ENCODE peak calls at places on chromosomes 5 and 9, in eight cellular contexts. Y, U, E, S, R, Z, V and L are unnamed samples. For H3K4me1, the result is how much of the 10 kb centered on the place peaks cover.

GRCh38 chr5:111278824-111279504 is 54.8 kb downstream of the CAMK4 start:
- DNase-seq in Y (peak), U (peak), E (peak), S (no peak), R (peak), Z (no peak), V (peak), L (peak)

GRCh38 chr5:132608107-132608506 is 49.9 kb upstream of the IL13 start:
- DNase-seq in Y (no peak), U (no peak), E (no peak), S (no peak), R (no peak), Z (no peak), V (no peak), L (no peak)

GRCh38 chr5:15234366-15234765 is 265.6 kb upstream of the FBXL7 start:
- DNase-seq in Y (peak), U (no peak), E (no peak), S (no peak), R (no peak), Z (no peak), V (no peak), L (no peak)

GRCh38 chr5:78496373-78496772 is 136.0 kb downstream of the SCAMP1 start:
- DNase-seq in Y (peak), U (no peak), E (no peak), S (no peak), R (peak), Z (no peak), V (no peak), L (no peak)

GRCh38 chr9:93531374-93531773 is 45.0 kb upstream of the PHF2 start:
- DNase-seq in Y (peak), U (no peak), E (peak), S (no peak), R (no peak), Z (no peak), V (no peak), L (no peak)

GRCh38 chr9:88307136-88307535 is 81.1 kb upstream of the SPIN1 start:
- DNase-seq in Y (no peak), U (no peak), E (no peak), S (no peak), R (no peak), Z (peak), V (no peak), L (no peak)

GRCh38 chr5:10301266-10301665 is 6.4 kb downstream of the CMBL start:
- DNase-seq in Y (no peak), U (peak), E (no peak), S (no peak), R (no peak), Z (no peak), V (no peak), L (no peak)

GRCh38 chr9:93346240-93347112 is 105.0 kb upstream of the FAM120A start:
- DNase-seq in Y (peak), U (no peak), E (no peak), S (no peak), R (no peak), Z (no peak), V (no peak), L (no peak)

GRCh38 chr9:34961574-34962480 is 3.7 kb downstream of the PHF24 start:
- DNase-seq in Y (peak), U (no peak), E (no peak), S (no peak), R (peak), Z (no peak), V (no peak), L (no peak)

GRCh38 chr5:142353093-142353472 is 28.3 kb upstream of the SPRY4 start:
- DNase-seq in Y (no peak), U (no peak), E (no peak), S (no peak), R (no peak), Z (peak), V (no peak), L (no peak)

GRCh38 chr9:33029106-33029788 is 4.2 kb downstream of the DNAJA1 start:
- DNase-seq in Y (no peak), U (no peak), E (no peak), S (no peak), R (no peak), Z (no peak), V (no peak), L (no peak)

GRCh38 chr5:176545737-176546509 is 3.2 kb upstream of the CDHR2 start:
- DNase-seq in Y (no peak), U (no peak), E (no peak), S (no peak), R (no peak), Z (no peak), V (no peak), L (no peak)

GRCh38 chr5:166907314-166907713 is 1384.1 kb upstream of the WWC1 start:
- DNase-seq in Y (no peak), U (no peak), E (no peak), S (no peak), R (no peak), Z (no peak), V (no peak), L (no peak)

GRCh38 chr5:40284863-40285262 is 394.9 kb upstream of the PTGER4 start:
- DNase-seq in Y (no peak), U (no peak), E (no peak), S (no peak), R (no peak), Z (no peak), V (no peak), L (no peak)

GRCh38 chr5:40292006-40292405 is 387.7 kb upstream of the PTGER4 start:
- DNase-seq in Y (no peak), U (no peak), E (no peak), S (no peak), R (no peak), Z (no peak), V (no peak), L (no peak)

GRCh38 chr5:40291338-40291737 is 388.4 kb upstream of the PTGER4 start:
- DNase-seq in Y (no peak), U (no peak), E (no peak), S (no peak), R (peak), Z (no peak), V (no peak), L (no peak)

DNA sequence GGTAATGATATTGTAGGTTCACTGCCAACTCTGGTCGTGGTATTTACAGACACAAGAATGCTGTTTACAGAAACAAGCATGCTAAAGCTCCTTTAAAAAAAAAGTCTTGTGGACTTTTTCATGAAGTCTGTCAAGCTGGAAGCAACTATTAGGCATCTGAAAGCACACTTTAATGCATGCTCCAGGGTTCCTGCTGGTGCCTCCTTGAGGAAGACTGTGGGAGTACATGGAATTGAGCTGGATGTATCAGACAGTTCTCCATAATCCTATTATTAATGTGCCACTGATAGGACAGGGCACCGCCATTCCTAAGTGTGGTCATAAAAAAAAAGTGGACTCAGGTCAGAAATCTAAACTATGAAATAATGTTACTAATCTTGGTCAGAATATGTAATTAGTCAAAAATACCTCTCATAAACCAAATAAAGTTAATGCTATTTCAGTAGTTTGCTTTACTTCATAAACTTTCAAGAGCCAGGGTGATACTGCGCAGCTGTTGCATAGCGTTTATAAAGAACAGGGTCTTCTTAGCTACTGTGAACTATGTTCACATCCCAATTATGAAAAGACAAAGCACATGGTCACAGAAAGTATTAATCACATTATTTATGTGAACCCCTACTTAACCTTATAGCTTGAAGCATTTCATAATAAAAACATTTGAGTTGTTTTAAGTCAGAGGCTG is 390.8 kb upstream of the PTGER4 start:
- DNase-seq in Y (peak), U (no peak), E (no peak), S (no peak), R (no peak), Z (no peak), V (no peak), L (no peak)
- TF ChIP-seq CTCF in Y (peak), U (no peak), E (no peak), S (no peak), R (no peak), Z (no peak), V (peak), L (no peak)

DNA sequence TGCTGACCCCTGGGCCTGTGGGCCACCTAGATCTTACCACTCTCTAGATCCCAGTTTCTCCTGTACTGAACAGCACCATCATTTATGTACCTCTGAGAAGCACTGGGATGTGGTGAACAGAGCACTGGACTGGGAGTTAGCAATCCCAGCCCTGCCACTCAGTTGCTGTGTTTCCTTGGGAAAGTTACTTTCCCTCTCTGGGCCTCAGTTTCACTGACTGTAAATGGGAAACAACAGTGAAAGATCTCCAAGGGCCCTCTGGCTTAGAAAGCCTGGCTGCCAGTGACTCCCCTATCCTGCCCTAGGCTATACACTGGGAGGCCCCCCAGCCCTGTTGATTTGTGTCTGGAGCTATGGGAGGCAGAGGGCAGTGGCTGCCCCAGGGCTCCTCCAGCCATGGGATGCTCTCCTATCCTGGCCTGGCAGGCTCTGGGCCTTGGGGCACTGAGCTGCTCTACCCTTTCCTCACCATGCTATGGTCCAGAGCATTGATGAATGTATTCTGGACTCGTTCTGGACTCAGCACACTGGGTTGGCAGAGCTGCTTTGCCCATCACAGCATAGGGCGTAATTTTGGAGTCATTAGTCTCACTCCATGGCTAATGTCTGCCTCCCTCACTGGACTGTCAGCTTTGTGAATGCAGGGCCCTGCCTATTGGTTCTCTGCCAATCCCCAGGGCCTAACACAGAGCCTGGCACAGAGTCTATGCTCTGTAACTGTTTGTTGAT is 99.3 kb downstream of the RGS3 start:
- DNase-seq in Y (no peak), U (peak), E (peak), S (peak), R (no peak), Z (peak), V (no peak), L (no peak)
- H3K4me1 ChIP-seq in Y (under half), U (under half), E (half or more), S (under half), R (under half), Z (half or more), V (under half), L (under half)

DNA sequence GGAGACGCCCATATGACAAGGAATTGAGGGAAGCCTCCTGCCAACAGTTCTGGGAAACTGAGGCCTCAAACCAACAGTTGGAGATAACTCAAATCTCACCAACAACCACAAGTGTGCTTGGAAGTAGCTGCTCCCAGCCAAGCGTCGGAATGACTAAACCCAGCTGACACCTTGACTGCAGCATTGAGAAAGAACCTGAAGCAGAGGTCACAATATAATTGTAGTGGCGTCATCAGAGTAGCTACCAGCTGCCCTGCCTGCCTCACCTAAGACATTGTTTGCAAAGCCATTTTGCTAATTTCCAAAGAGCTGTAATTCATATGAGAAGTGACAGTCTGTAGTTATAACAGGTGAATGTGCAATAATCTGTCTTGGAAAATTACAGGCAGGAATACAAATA is 40.8 kb upstream of the ANKRD31 start:
- DNase-seq in Y (no peak), U (no peak), E (no peak), S (no peak), R (no peak), Z (no peak), V (no peak), L (no peak)
- TF ChIP-seq POLR2AphosphoS5 in Y (no peak), U (no peak), E (no peak), S (no peak), R (no peak), Z (no peak), V (no peak), L (no peak)

GRCh38 chr9:132039284-132039683 is 40.4 kb downstream of the MED27 start:
- DNase-seq in Y (no peak), U (no peak), E (no peak), S (no peak), R (no peak), Z (no peak), V (no peak), L (no peak)

GRCh38 chr9:132043708-132044107 is 36.0 kb downstream of the MED27 start:
- DNase-seq in Y (no peak), U (no peak), E (no peak), S (no peak), R (no peak), Z (no peak), V (no peak), L (no peak)

GRCh38 chr9:132041825-132042224 is 37.8 kb downstream of the MED27 start:
- DNase-seq in Y (no peak), U (no peak), E (no peak), S (no peak), R (no peak), Z (no peak), V (no peak), L (no peak)

GRCh38 chr9:132042324-132042723 is 37.3 kb downstream of the MED27 start:
- DNase-seq in Y (no peak), U (no peak), E (no peak), S (no peak), R (peak), Z (no peak), V (peak), L (no peak)

GRCh38 chr9:132040808-132041207 is 38.9 kb downstream of the MED27 start:
- DNase-seq in Y (no peak), U (no peak), E (no peak), S (no peak), R (no peak), Z (no peak), V (no peak), L (no peak)
- TF ChIP-seq CTCF in Y (no peak), U (no peak), E (no peak), S (no peak), R (no peak), Z (no peak), V (no peak), L (no peak)

GRCh38 chr9:114373960-114374730 is 13.6 kb downstream of the AKNA start:
- DNase-seq in Y (no peak), U (peak), E (no peak), S (no peak), R (no peak), Z (peak), V (no peak), L (no peak)
- H3K4me1 ChIP-seq in Y (half or more), U (half or more), E (under half), S (under half), R (under half), Z (under half), V (under half), L (under half)

GRCh38 chr9:127563579-127563978 is 48.5 kb upstream of the STXBP1 start:
- DNase-seq in Y (no peak), U (no peak), E (no peak), S (no peak), R (no peak), Z (no peak), V (no peak), L (no peak)

GRCh38 chr9:127561491-127562270 is 50.4 kb upstream of the STXBP1 start:
- DNase-seq in Y (peak), U (no peak), E (peak), S (peak), R (peak), Z (peak), V (peak), L (peak)

GRCh38 chr9:127565231-127565630 is 46.8 kb upstream of the STXBP1 start:
- DNase-seq in Y (no peak), U (no peak), E (no peak), S (no peak), R (no peak), Z (no peak), V (no peak), L (no peak)

GRCh38 chr9:127562271-127562780 is 49.8 kb upstream of the STXBP1 start:
- DNase-seq in Y (no peak), U (no peak), E (no peak), S (no peak), R (no peak), Z (no peak), V (no peak), L (no peak)

DNA sequence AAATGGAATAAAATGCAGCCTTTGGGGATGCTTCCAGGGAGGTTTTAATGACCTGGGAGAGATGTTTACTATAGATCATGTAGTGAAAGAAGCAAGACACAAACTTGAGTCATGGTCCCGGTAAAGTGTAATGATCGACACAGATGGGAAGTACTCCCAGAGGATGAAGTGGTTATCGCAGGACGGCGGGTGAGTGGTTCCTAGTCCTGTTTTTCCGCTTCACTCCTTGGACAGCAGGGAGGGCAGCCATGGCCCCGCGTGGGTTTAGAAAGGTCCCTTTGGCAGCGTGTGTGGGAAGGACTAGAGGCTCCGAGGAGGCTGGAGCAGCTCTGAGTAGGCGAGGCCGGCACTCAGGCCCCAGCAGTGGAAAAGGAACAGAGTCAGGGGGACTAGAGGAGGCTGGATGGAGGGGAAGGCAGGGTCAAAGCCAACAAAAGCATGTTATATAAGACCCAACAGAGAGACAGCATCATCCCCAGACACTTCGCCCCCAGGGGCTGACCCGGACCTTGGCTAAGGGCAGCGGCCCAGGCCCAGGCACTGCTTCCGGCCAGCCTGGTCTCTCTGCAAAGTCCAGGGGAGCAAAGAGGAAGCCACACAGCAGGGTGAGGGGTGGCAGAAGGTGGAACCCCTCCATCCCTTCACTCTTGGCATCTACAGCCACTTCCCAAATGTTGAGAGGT is 49.1 kb upstream of the STXBP1 start:
- DNase-seq in Y (no peak), U (no peak), E (no peak), S (no peak), R (peak), Z (no peak), V (no peak), L (no peak)
- TF ChIP-seq POLR2AphosphoS5 in Y (no peak), U (no peak), E (no peak), S (no peak), R (peak), Z (no peak), V (no peak), L (no peak)

GRCh38 chr5:80407735-80408474 is at the start of gene ZFYVE16:
- DNase-seq in Y (peak), U (peak), E (peak), S (peak), R (peak), Z (peak), V (peak), L (peak)
- TF ChIP-seq CTCF in Y (no peak), U (peak), E (no peak), S (peak), R (peak), Z (peak), V (peak), L (no peak)

GRCh38 chr9:129630967-129631672 is 5.2 kb downstream of the NTMT1 start:
- DNase-seq in Y (no peak), U (no peak), E (no peak), S (no peak), R (no peak), Z (no peak), V (no peak), L (no peak)

GRCh38 chr9:129627556-129628492 is 1.9 kb downstream of the NTMT1 start:
- DNase-seq in Y (no peak), U (no peak), E (no peak), S (no peak), R (no peak), Z (no peak), V (no peak), L (no peak)

GRCh38 chr9:129628709-129629108 is 2.7 kb downstream of the NTMT1 start:
- DNase-seq in Y (no peak), U (no peak), E (no peak), S (no peak), R (no peak), Z (no peak), V (no peak), L (no peak)

GRCh38 chr9:129626944-129627297 is 958 bp downstream of the NTMT1 start:
- DNase-seq in Y (no peak), U (no peak), E (no peak), S (no peak), R (peak), Z (no peak), V (no peak), L (no peak)

GRCh38 chr9:129629251-129629650 is 3.3 kb downstream of the NTMT1 start:
- DNase-seq in Y (no peak), U (no peak), E (no peak), S (no peak), R (no peak), Z (no peak), V (no peak), L (no peak)
- H3K4me1 ChIP-seq in Y (under half), U (half or more), E (half or more), S (under half), R (under half), Z (under half), V (under half), L (under half)

DNA sequence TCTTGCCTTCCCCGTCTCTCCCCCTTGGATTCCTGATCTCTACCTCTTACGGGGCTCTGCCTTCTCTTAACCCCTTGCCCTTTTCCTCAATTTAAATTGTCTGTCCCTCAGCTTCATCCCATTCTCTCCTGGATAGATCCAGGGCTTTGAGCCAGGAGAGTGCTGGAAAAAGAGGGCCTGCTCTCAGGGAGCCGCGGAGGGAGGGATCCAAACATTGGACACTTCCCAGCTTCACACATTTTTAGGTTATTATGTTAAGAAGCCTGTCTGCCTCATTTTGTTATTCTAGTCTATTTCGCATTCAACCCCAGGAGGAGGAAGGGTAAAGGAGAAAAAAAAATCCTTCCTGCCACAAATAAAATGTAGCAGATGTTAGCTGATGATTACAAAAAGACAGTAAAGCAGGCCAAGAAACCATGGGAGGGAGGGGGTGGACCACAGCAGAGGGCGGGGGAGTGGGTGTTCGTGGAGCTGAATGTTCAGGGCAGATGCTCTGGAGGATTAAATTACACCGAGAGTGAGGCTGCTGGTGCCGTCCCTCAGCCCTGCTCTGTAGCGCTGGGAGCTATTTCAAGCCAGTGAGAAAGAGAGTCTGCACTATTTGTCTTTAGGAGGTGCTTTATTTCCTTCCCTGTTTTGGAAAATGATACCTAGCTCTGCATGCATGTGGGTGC is 60.5 kb upstream of the ZFR start:
- DNase-seq in Y (peak), U (no peak), E (peak), S (no peak), R (peak), Z (peak), V (no peak), L (peak)
- TF ChIP-seq POLR2AphosphoS5 in Y (no peak), U (no peak), E (no peak), S (no peak), R (no peak), Z (peak), V (no peak), L (no peak)